ENCODE peak calls at places on chromosomes 16 and 17, in five cellular contexts. One of them, this sample, is unnamed.

GRCh38 chr17:21460358-21460757 is 84.2 kb downstream of the KCNJ12 start:
- DNase-seq in colonic mucosa: no peak
- DNase-seq in cardiac muscle cell: no peak
- DNase-seq in CD8-positive, alpha-beta T cell: no peak
- DNase-seq in bronchial epithelial cell: no peak
- DNase-seq in this sample: no peak

GRCh38 chr16:69406780-69407331 is 17.6 kb upstream of the CYB5B start:
- DNase-seq in cardiac muscle cell: no peak
- DNase-seq in bronchial epithelial cell: peak; percentile 23
- DNase-seq in colonic mucosa: no peak
- DNase-seq in CD8-positive, alpha-beta T cell: no peak
- DNase-seq in this sample: no peak

GRCh38 chr17:17500999-17501605 is 4.9 kb upstream of the RASD1 start:
- DNase-seq in colonic mucosa: peak; percentile 64
- DNase-seq in CD8-positive, alpha-beta T cell: no peak
- DNase-seq in cardiac muscle cell: no peak
- DNase-seq in bronchial epithelial cell: peak; percentile 10
- DNase-seq in this sample: no peak

GRCh38 chr16:8627456-8627855 is 6.0 kb downstream of the METTL22 start:
- DNase-seq in cardiac muscle cell: no peak
- DNase-seq in bronchial epithelial cell: no peak
- DNase-seq in colonic mucosa: no peak
- DNase-seq in CD8-positive, alpha-beta T cell: no peak
- DNase-seq in this sample: no peak

GRCh38 chr16:49345829-49346228 is 27.8 kb upstream of the C16orf78 start:
- DNase-seq in colonic mucosa: no peak
- DNase-seq in bronchial epithelial cell: no peak
- DNase-seq in CD8-positive, alpha-beta T cell: no peak
- DNase-seq in cardiac muscle cell: peak; percentile 71
- DNase-seq in this sample: peak; percentile 20

GRCh38 chr16:35741546-35741945 is 2282.1 kb downstream of the TP53TG3F start:
- DNase-seq in CD8-positive, alpha-beta T cell: no peak
- DNase-seq in cardiac muscle cell: no peak
- DNase-seq in colonic mucosa: no peak
- DNase-seq in bronchial epithelial cell: no peak
- DNase-seq in this sample: no peak

GRCh38 chr17:44610331-44610730 is 45.9 kb upstream of the MEIOC start:
- DNase-seq in CD8-positive, alpha-beta T cell: no peak
- DNase-seq in colonic mucosa: no peak
- DNase-seq in cardiac muscle cell: no peak
- DNase-seq in bronchial epithelial cell: no peak
- DNase-seq in this sample: no peak

GRCh38 chr16:89431158-89431584 is 59.2 kb downstream of the ANKRD11 start:
- DNase-seq in bronchial epithelial cell: peak; percentile 63
- DNase-seq in colonic mucosa: peak; percentile 74
- DNase-seq in cardiac muscle cell: no peak
- DNase-seq in CD8-positive, alpha-beta T cell: no peak
- DNase-seq in this sample: no peak

GRCh38 chr16:20612551-20613470 is 36.6 kb upstream of the ACSM2B start:
- DNase-seq in bronchial epithelial cell: no peak
- DNase-seq in cardiac muscle cell: peak; percentile 23
- DNase-seq in CD8-positive, alpha-beta T cell: no peak
- DNase-seq in colonic mucosa: peak; percentile 52
- DNase-seq in this sample: no peak

GRCh38 chr16:82152192-82152591 is 17.8 kb downstream of the MPHOSPH6 start:
- DNase-seq in colonic mucosa: no peak
- DNase-seq in CD8-positive, alpha-beta T cell: no peak
- DNase-seq in bronchial epithelial cell: no peak
- DNase-seq in cardiac muscle cell: peak; percentile 9
- DNase-seq in this sample: no peak

GRCh38 chr16:89331371-89332109 is 114.0 kb downstream of the ZNF778 start:
- DNase-seq in bronchial epithelial cell: no peak
- DNase-seq in colonic mucosa: no peak
- DNase-seq in CD8-positive, alpha-beta T cell: peak; percentile 68
- DNase-seq in cardiac muscle cell: no peak
- DNase-seq in this sample: no peak

GRCh38 chr17:80035937-80036714 is at the start of gene CCDC40:
- DNase-seq in CD8-positive, alpha-beta T cell: peak; percentile 80
- DNase-seq in bronchial epithelial cell: peak; percentile 32
- DNase-seq in colonic mucosa: peak; percentile 88
- DNase-seq in cardiac muscle cell: peak; percentile 89
- DNase-seq in this sample: peak; percentile 71
- TF ChIP-seq CTCF in CD8-positive, alpha-beta T cell: peak; percentile 25
- TF ChIP-seq CTCF in bronchial epithelial cell: no peak
- TF ChIP-seq CTCF in colonic mucosa: no peak
- TF ChIP-seq CTCF in cardiac muscle cell: peak; percentile 1
- TF ChIP-seq CTCF in this sample: no peak

DNA sequence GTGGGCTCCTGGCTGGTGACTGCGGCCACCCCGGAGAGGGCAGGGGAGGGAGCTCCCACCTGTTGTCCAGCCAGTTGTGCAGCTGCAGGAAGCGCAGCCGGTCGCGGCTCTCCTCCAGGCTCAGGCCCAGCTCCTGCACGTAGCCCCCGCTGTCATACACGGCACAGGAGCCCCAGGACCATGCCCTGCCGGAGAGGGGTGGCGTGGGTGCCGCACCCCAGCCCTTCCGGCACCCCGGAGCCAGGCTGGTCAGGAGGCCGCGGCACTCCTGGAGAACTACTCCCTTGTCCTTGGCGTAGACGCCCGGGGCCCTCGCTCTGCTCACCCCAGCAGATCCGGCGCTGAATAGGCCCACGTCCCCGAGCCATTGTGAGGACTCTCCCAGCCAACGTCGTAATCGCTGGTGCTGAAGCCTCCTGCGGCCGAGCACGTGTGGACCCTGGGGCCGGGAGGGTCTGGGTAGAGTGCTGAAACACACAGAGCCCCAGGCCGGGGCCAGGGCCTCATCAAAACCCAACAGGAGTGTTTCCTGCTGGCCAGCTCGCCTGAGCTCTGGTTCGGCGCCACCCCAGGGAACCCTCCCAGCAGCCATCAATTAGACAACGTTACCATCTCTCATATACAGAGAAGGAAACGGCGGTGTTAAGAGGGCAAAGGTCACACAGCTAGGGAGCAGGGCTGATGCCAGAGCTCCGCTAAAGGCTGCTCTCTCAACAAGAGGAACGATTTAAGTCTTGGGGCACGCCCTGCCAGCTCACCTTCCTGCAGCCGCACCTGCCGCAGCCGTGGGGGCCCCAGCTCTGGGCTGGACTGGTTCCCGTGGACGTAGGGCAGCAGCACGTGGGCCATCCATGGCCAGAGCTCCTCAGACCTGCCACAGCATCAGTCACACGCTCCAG is 43.7 kb downstream of the PKD1 start:
- DNase-seq in bronchial epithelial cell: no peak
- DNase-seq in cardiac muscle cell: no peak
- DNase-seq in colonic mucosa: peak; percentile 90
- DNase-seq in CD8-positive, alpha-beta T cell: no peak
- DNase-seq in this sample: no peak
- H3K4me3 ChIP-seq in bronchial epithelial cell: no peak overlapping the region
- H3K4me3 ChIP-seq in cardiac muscle cell: peak overlapping the region; percentile 15
- H3K4me3 ChIP-seq in colonic mucosa: peak overlapping the region; percentile 39
- H3K4me3 ChIP-seq in CD8-positive, alpha-beta T cell: no peak overlapping the region
- H3K4me3 ChIP-seq in this sample: no peak overlapping the region

DNA sequence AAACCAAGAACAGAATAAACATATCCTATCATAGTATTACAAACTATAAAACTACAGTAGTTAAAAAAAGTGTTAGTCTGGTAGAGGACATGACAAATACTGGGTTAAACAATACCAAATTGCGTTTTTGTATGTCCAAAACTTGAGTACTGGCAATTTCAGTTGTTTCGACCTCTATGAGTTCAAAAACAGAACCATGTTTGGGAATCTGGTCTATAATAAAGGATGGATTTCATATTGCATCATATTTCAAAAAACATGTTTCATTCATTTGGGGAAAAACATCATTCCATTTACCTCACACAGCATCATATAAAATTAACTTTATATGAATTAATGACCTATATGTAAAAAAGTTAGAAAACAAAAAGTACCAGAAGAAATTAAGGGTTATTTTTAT is 81.8 kb downstream of the TRIM37 start:
- DNase-seq in cardiac muscle cell: no peak
- DNase-seq in CD8-positive, alpha-beta T cell: no peak
- DNase-seq in bronchial epithelial cell: no peak
- DNase-seq in colonic mucosa: no peak
- DNase-seq in this sample: no peak
- TF ChIP-seq CTCF in cardiac muscle cell: no peak
- TF ChIP-seq CTCF in CD8-positive, alpha-beta T cell: no peak
- TF ChIP-seq CTCF in bronchial epithelial cell: no peak
- TF ChIP-seq CTCF in colonic mucosa: no peak
- TF ChIP-seq CTCF in this sample: no peak

DNA sequence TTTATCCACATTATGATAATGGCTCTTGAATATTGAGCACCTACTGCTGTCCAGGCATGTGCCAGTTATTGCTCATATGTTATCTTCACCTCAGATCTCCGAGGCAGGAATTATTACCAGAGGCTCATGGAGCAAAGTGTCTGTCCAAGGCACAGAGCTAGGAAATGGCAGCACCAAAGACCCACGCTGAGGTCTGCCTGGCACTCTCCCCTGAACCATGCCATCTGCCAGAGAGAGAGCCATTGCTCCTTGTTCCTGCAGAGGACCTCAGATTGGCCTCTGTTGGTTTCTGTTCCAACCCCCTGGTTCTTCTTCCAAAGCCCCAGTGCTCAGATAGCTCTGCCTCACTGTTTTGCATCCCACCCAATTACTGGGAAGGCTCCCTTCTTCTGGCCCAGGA is 6.0 kb downstream of the ASIC2 start:
- DNase-seq in colonic mucosa: no peak
- DNase-seq in bronchial epithelial cell: no peak
- DNase-seq in CD8-positive, alpha-beta T cell: no peak
- DNase-seq in cardiac muscle cell: no peak
- DNase-seq in this sample: no peak
- H3K4me3 ChIP-seq in colonic mucosa: no peak overlapping the region
- H3K4me3 ChIP-seq in bronchial epithelial cell: no peak overlapping the region
- H3K4me3 ChIP-seq in CD8-positive, alpha-beta T cell: no peak overlapping the region
- H3K4me3 ChIP-seq in cardiac muscle cell: no peak overlapping the region
- H3K4me3 ChIP-seq in this sample: no peak overlapping the region

This sample was measured in lower leg skin.